ENCODE peak calls at places on chromosomes 3 and 15, in ten cellular contexts. Z, S, J, R, B, E, T, A, L and I are unnamed samples.

GRCh38 chr3:50126287-50127211 is 28.6 kb upstream of the SEMA3F start:
- DNase-seq in A (no peak), T (no peak), E (no peak), L (peak), J (no peak), Z (peak), S (no peak), R (no peak), B (no peak), I (no peak)

GRCh38 chr3:123773681-123774431 is 110.3 kb downstream of the MYLK start:
- DNase-seq in E (peak), S (peak), R (no peak), T (no peak), B (no peak), Z (no peak), A (no peak), J (no peak), L (peak), I (no peak)

GRCh38 chr15:73982251-73982962 is 9.7 kb downstream of the STOML1 start:
- DNase-seq in S (peak), E (peak), R (peak), J (peak), T (peak), Z (peak), B (no peak), L (peak), A (no peak), I (no peak)

GRCh38 chr3:117665311-117665710 is 955.7 kb downstream of the TUSC7 start:
- DNase-seq in S (no peak), J (peak), Z (no peak), T (no peak), A (peak), L (no peak), B (peak), R (no peak), E (no peak), I (no peak)

GRCh38 chr3:189188466-189188865 is 16.7 kb downstream of the TPRG1 start:
- DNase-seq in B (no peak), R (no peak), A (no peak), L (no peak), E (no peak), S (no peak), Z (no peak), T (no peak), J (peak), I (no peak)

GRCh38 chr3:196399485-196399945 is 32.7 kb downstream of the UBXN7 start:
- DNase-seq in T (no peak), R (no peak), Z (peak), J (peak), S (no peak), E (no peak), A (no peak), B (no peak), L (peak), I (no peak)

GRCh38 chr3:24272408-24272807 is 222.2 kb downstream of the THRB start:
- DNase-seq in Z (no peak), B (no peak), S (no peak), J (peak), L (no peak), T (no peak), E (no peak), R (no peak), A (no peak), I (no peak)

GRCh38 chr3:198018416-198018815 is 58.4 kb downstream of the LMLN start:
- DNase-seq in L (no peak), E (no peak), Z (no peak), J (no peak), R (no peak), B (no peak), T (no peak), A (no peak), S (no peak), I (no peak)

GRCh38 chr15:51992953-51993352 is 21.4 kb upstream of the LEO1 start:
- DNase-seq in E (no peak), S (no peak), Z (peak), A (no peak), L (no peak), R (no peak), B (no peak), J (peak), T (no peak), I (no peak)

GRCh38 chr3:31962801-31963205 is 18.3 kb downstream of the OSBPL10 start:
- DNase-seq in J (peak), L (no peak), S (no peak), E (no peak), A (no peak), R (no peak), T (no peak), B (no peak), Z (peak), I (no peak)